ENCODE peak calls at places on chromosomes 12 and 14, in five cellular contexts. Z is naive thymus-derived CD4-positive, alpha-beta T cell; J is upper lobe of right lung; U is testis; Q is heart left ventricle. X is an unnamed sample.

GRCh38 chr12:117470804-117471203 is 109.4 kb upstream of the NOS1 start:
- DNase-seq in Z (no peak), U (no peak), J (no peak), Q (no peak), X (no peak)

GRCh38 chr14:105333020-105333490 is 18.5 kb downstream of the PACS2 start:
- DNase-seq in Z (no peak), J (no peak), Q (peak; percentile 60), U (no peak), X (peak; percentile 45)

GRCh38 chr12:120457133-120457532 is 10.9 kb downstream of the GATC start:
- DNase-seq in Q (no peak), Z (no peak), J (no peak), U (no peak), X (no peak)

GRCh38 chr12:29614926-29615325 is 117.4 kb upstream of the OVCH1 start:
- DNase-seq in J (no peak), U (no peak), Z (no peak), Q (no peak), X (no peak)

GRCh38 chr12:3538691-3539030 is 47.7 kb downstream of the PRMT8 start:
- DNase-seq in J (no peak), Z (no peak), U (no peak), Q (no peak), X (no peak)

GRCh38 chr12:92735131-92735721 is 32.4 kb downstream of the PLEKHG7 start:
- DNase-seq in U (no peak), J (no peak), Z (no peak), Q (no peak), X (no peak)

GRCh38 chr12:65598688-65599087 is 225.6 kb upstream of the HMGA2 start:
- DNase-seq in J (no peak), Q (no peak), U (no peak), Z (no peak), X (no peak)

GRCh38 chr14:33737446-33737845 is 213.4 kb downstream of the EGLN3 start:
- DNase-seq in Q (no peak), Z (no peak), J (no peak), U (no peak), X (no peak)

GRCh38 chr12:2641209-2641608 is 153.6 kb upstream of the FKBP4 start:
- DNase-seq in Z (no peak), Q (no peak), J (peak; percentile 36), U (no peak), X (no peak)

GRCh38 chr12:99772274-99772673 is 124.7 kb downstream of the GARIN6 start:
- DNase-seq in J (no peak), U (no peak), Q (no peak), Z (no peak), X (no peak)

GRCh38 chr12:4011597-4011996 is 138.4 kb upstream of the PARP11 start:
- DNase-seq in Z (no peak), Q (no peak), U (no peak), J (peak; percentile 72), X (peak; percentile 71)

GRCh38 chr12:124683330-124683662 is 115.9 kb upstream of the NCOR2 start:
- DNase-seq in Q (no peak), J (no peak), Z (no peak), U (no peak), X (peak; percentile 69)

GRCh38 chr12:54420766-54421144 is 1.7 kb upstream of the ITGA5 start:
- DNase-seq in Q (peak; percentile 65), J (no peak), U (no peak), Z (no peak), X (no peak)

GRCh38 chr12:132171968-132172521 is 27.8 kb downstream of the NOC4L start:
- DNase-seq in J (peak; percentile 57), Z (no peak), U (no peak), Q (peak; percentile 47), X (no peak)

DNA sequence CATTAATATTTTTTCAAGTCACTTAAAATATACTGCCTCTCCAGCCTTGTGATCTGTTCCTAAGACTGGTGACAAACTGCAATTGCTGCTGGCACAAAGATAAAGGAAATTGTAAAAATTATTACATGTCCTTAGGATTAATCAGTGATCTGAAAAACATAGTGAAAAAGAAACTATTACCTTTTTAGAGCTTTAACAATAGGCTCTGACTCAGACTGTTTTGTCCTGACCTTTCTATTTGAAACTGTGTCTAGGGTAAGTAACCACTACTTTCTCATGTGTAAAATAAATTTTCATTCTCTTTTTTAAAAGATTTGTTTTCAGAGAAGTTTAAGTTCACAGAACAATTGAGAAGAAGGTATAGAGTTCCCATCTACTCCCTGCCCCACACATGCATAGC is 80.4 kb upstream of the CLEC14A start:
- DNase-seq in J (no peak), Z (no peak), U (no peak), Q (no peak), X (no peak)
- H3K27ac ChIP-seq in J (no peak overlapping the region), Z (no peak overlapping the region), U (no peak overlapping the region), Q (no peak overlapping the region), X (no peak overlapping the region)

GRCh38 chr14:52834440-52834842 is 43.0 kb upstream of the GNPNAT1 start:
- DNase-seq in Q (no peak), J (no peak), Z (no peak), U (no peak), X (no peak)
- H3K4me3 ChIP-seq in Q (no peak overlapping the region), J (no peak overlapping the region), Z (no peak overlapping the region), U (no peak overlapping the region), X (no peak overlapping the region)

GRCh38 chr14:88995437-88996198 is 171.2 kb downstream of the TTC8 start:
- DNase-seq in Q (no peak), U (no peak), J (no peak), Z (no peak), X (no peak)

GRCh38 chr14:89000007-89000942 is 175.8 kb downstream of the TTC8 start:
- DNase-seq in J (peak; percentile 76), Z (no peak), U (peak; percentile 67), Q (no peak), X (peak; percentile 67)

GRCh38 chr14:88993946-88994345 is 169.5 kb downstream of the TTC8 start:
- DNase-seq in J (no peak), U (no peak), Z (no peak), Q (no peak), X (no peak)

GRCh38 chr14:88999137-88999536 is 174.7 kb downstream of the TTC8 start:
- DNase-seq in Z (no peak), J (no peak), U (no peak), Q (no peak), X (no peak)

GRCh38 chr14:88998027-88998426 is 173.6 kb downstream of the TTC8 start:
- DNase-seq in U (no peak), Z (no peak), Q (no peak), J (no peak), X (no peak)
- H3K27ac ChIP-seq in U (no peak overlapping the region), Z (no peak overlapping the region), Q (no peak overlapping the region), J (no peak overlapping the region), X (no peak overlapping the region)

DNA sequence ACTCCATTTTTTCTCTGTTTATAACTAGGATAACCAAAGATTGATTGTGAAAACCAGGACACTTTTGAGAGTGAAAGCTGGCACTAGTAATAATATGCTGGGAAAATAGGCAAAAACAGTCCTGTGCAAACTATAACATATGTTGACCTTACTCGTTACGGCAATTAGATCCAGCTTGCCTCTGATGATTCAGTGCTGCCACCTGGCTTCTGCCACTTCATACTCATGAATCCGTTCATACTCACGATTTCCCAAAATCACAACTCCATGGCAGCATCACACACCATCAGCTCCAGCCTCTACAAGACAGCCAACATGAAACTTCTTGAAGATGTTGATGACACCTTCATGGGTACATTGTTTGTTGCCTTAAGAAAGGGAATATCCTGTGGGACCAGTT is 49.1 kb upstream of the CAND1 start:
- DNase-seq in Q (no peak), J (no peak), Z (no peak), U (peak; percentile 61), X (no peak)
- H3K4me3 ChIP-seq in Q (no peak overlapping the region), J (no peak overlapping the region), Z (no peak overlapping the region), U (no peak overlapping the region), X (no peak overlapping the region)

X was measured in lower lobe of right lung.